ENCODE peak calls at places on chromosomes 7 and 10, in four cellular contexts. U is H9, J is right lobe of liver, P is BJ. O is an unnamed sample.

GRCh38 chr10:47380341-47381215 is 3.5 kb downstream of the ZNF488 start:
- DNase-seq in U (peak; percentile 10), J (peak; percentile 23), P (no peak), O (no peak)

GRCh38 chr10:60990663-60991062 is 46.7 kb upstream of the RHOBTB1 start:
- DNase-seq in U (no peak), J (no peak), P (no peak), O (no peak)

GRCh38 chr10:24938076-24938475 is 14.3 kb downstream of the PRTFDC1 start:
- DNase-seq in U (no peak), P (no peak), J (no peak), O (no peak)

GRCh38 chr7:31104361-31105255 is 52.5 kb downstream of the ADCYAP1R1 start:
- DNase-seq in J (peak; percentile 24), P (no peak), U (peak; percentile 10), O (no peak)

GRCh38 chr7:100726998-100727761 is 6.2 kb upstream of the ZAN start:
- DNase-seq in P (peak; percentile 92), J (peak; percentile 67), U (no peak), O (no peak)

GRCh38 chr7:135811513-135811912 is 62.9 kb upstream of the FAM180A start:
- DNase-seq in U (no peak), P (no peak), J (no peak), O (no peak)

GRCh38 chr7:156120552-156120951 is 308.3 kb upstream of the SHH start:
- DNase-seq in P (no peak), J (no peak), U (no peak), O (no peak)

GRCh38 chr7:74094224-74095095 is 10.9 kb downstream of the LIMK1 start:
- DNase-seq in U (peak; percentile 85), J (no peak), P (peak; percentile 74), O (peak; percentile 73)

GRCh38 chr10:50927522-50928189 is 42.2 kb upstream of the A1CF start:
- DNase-seq in J (no peak), P (no peak), U (no peak), O (no peak)

GRCh38 chr7:155518633-155519032 is 27.7 kb downstream of the CNPY1 start:
- DNase-seq in J (no peak), P (no peak), U (no peak), O (no peak)

GRCh38 chr10:18240185-18240882 is 100.1 kb downstream of the CACNB2 start:
- DNase-seq in U (no peak), P (no peak), J (no peak), O (no peak)

GRCh38 chr10:77622822-77623410 is 14.7 kb downstream of the KCNMA1 start:
- DNase-seq in P (no peak), U (no peak), J (no peak), O (no peak)

GRCh38 chr10:77625379-77625778 is 12.2 kb downstream of the KCNMA1 start:
- DNase-seq in P (no peak), J (no peak), U (no peak), O (no peak)

GRCh38 chr10:77628906-77629730 is 8.5 kb downstream of the KCNMA1 start:
- DNase-seq in P (no peak), U (no peak), J (no peak), O (no peak)

GRCh38 chr10:77629775-77630565 is 7.6 kb downstream of the KCNMA1 start:
- DNase-seq in P (no peak), U (no peak), J (peak; percentile 21), O (no peak)

GRCh38 chr10:77626266-77626935 is 11.2 kb downstream of the KCNMA1 start:
- DNase-seq in U (no peak), J (no peak), P (no peak), O (no peak)
- TF ChIP-seq CTCF in U (no peak), J (no peak), P (no peak), O (no peak)

GRCh38 chr7:375901-376305 is 85.9 kb downstream of the FOXL3 start:
- DNase-seq in J (peak; percentile 36), U (peak; percentile 26), P (no peak), O (no peak)

GRCh38 chr7:374706-375490 is 84.9 kb downstream of the FOXL3 start:
- DNase-seq in P (no peak), J (peak; percentile 29), U (peak; percentile 22), O (no peak)

GRCh38 chr7:376306-376969 is 86.5 kb downstream of the FOXL3 start:
- DNase-seq in P (no peak), J (peak; percentile 31), U (peak; percentile 31), O (no peak)

GRCh38 chr7:373818-374705 is 84.1 kb downstream of the FOXL3 start:
- DNase-seq in P (no peak), J (peak; percentile 42), U (no peak), O (no peak)

GRCh38 chr7:375491-375821 is 85.5 kb downstream of the FOXL3 start:
- DNase-seq in P (no peak), U (peak; percentile 27), J (peak; percentile 37), O (no peak)
- H3K27me3 ChIP-seq in P (peaks cover 1% of the 10 kb centered on the region), U (no peaks in the 10 kb centered on the region), J (no peaks in the 10 kb centered on the region), O (no peaks in the 10 kb centered on the region)

GRCh38 chr7:105488219-105488571 is 33.9 kb downstream of the PUS7 start:
- DNase-seq in J (no peak), U (no peak), P (no peak), O (no peak)

GRCh38 chr7:105493196-105493927 is 28.7 kb downstream of the PUS7 start:
- DNase-seq in P (no peak), U (no peak), J (no peak), O (no peak)

GRCh38 chr7:105489409-105489808 is 32.7 kb downstream of the PUS7 start:
- DNase-seq in P (no peak), U (no peak), J (no peak), O (no peak)

GRCh38 chr7:105487559-105488218 is 34.4 kb downstream of the PUS7 start:
- DNase-seq in U (no peak), P (peak; percentile 69), J (no peak), O (no peak)
- TF ChIP-seq CTCF in U (peak; percentile 40), P (peak; percentile 51), J (peak; percentile 48), O (peak; percentile 30)

DNA sequence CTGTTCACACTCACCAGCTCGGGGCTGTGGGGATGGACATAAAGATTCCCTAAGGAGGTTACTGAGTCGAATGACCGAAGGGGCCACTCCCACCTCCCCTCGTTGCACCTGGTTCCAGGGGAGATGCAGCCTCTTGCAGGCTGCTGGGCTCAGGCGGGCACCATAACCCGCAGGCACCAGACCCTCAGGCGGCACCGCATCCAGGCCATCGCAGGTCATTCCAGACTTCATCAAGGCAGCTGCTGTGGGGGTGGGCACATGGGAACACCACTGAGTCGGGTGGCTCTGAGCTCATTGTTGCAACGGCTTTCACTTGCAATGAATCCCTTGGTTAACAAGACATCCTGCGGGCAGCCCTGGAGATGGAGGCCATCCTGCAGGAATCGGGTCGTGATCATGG is 221.7 kb downstream of the TCERG1L start:
- DNase-seq in J (no peak), P (no peak), U (no peak), O (no peak)
- H3K27me3 ChIP-seq in J (no peaks in the 10 kb centered on the region), P (no peaks in the 10 kb centered on the region), U (no peaks in the 10 kb centered on the region), O (no peaks in the 10 kb centered on the region)

GRCh38 chr10:119917777-119918176 is 25.2 kb downstream of the SEC23IP start:
- DNase-seq in J (no peak), U (no peak), P (no peak), O (no peak)
- TF ChIP-seq CTCF in J (peak; percentile 13), U (no peak), P (no peak), O (no peak)

GRCh38 chr7:141563956-141564623 is 12.9 kb downstream of the AGK start:
- DNase-seq in U (peak; percentile 41), P (no peak), J (no peak), O (no peak)

GRCh38 chr7:141562036-141562435 is 10.8 kb downstream of the AGK start:
- DNase-seq in P (no peak), U (no peak), J (no peak), O (no peak)

GRCh38 chr7:141562972-141563371 is 11.8 kb downstream of the AGK start:
- DNase-seq in U (no peak), J (no peak), P (no peak), O (no peak)

GRCh38 chr7:141558544-141559183 is 7.5 kb downstream of the AGK start:
- DNase-seq in P (peak; percentile 14), J (no peak), U (no peak), O (peak; percentile 29)

DNA sequence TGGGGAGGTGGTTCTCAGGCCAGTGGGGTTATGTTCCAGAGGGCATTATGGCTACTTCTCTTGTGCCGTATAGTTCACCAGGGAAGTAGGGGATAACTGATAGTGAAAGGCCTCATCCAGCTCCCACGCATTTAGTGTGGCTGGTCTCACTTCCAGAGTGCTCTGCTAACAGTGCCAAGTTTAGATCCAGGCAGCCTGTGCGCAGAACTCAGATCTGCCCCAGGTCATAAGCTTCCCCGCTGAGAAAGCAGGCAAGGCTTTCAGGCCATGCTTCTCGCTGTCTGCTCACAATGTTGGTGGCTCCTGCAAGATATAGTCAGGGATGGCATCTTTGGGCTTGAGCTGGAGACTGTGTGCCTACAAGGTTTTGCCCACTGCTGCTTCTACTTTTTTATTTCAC is 11.3 kb downstream of the AGK start:
- DNase-seq in U (no peak), J (no peak), P (no peak), O (no peak)
- H3K27me3 ChIP-seq in U (no peaks in the 10 kb centered on the region), J (no peaks in the 10 kb centered on the region), P (no peaks in the 10 kb centered on the region), O (no peaks in the 10 kb centered on the region)

O was measured in GM06990.